ENCODE peak calls at places on chromosome 21, in ten cellular contexts. V is stimulated activated CD4-positive, alpha-beta T cell treated with anti-CD3 and anti-CD28 coated beads, TNF-alpha, amount 100 ng/mL, for 1 hour; E is fibroblast of lung; T is cardiac septum; W is hepatic stellate cell; L is activated T-helper 1 cell treated with Interleukin-2 at 50 U/mL for 16 hours; Y is HEK293T; N is left cardiac atrium; F is G401; M is small intestine. Z is an unnamed sample.

GRCh38 chr21:37936010-37936785 is 19.9 kb upstream of the KCNJ6 start:
- DNase-seq in V (no peak), E (no peak), T (no peak), W (no peak), L (no peak), Y (no peak), N (no peak), F (no peak), M (no peak), Z (no peak)

GRCh38 chr21:16768096-16768495 is 744.7 kb upstream of the CXADR start:
- DNase-seq in V (no peak), E (no peak), T (no peak), W (no peak), L (no peak), Y (no peak), N (no peak), F (no peak), M (no peak), Z (no peak)

GRCh38 chr21:16969636-16970035 is 543.2 kb upstream of the CXADR start:
- DNase-seq in V (no peak), E (no peak), T (no peak), W (no peak), L (no peak), Y (no peak), N (no peak), F (no peak), M (no peak), Z (no peak)

GRCh38 chr21:31850886-31851285 is 21.9 kb upstream of the HUNK start:
- DNase-seq in V (no peak), E (no peak), T (no peak), W (no peak), L (no peak), Y (no peak), N (no peak), F (no peak), M (no peak), Z (no peak)

GRCh38 chr21:46284722-46285121 is 689 bp downstream of the MCM3AP start:
- DNase-seq in V (no peak), E (no peak), T (no peak), W (no peak), L (no peak), Y (no peak), N (no peak), F (no peak), M (no peak), Z (no peak)

GRCh38 chr21:34865922-34866271 is 183.2 kb downstream of the RUNX1 start:
- DNase-seq in V (no peak), E (no peak), T (no peak), W (no peak), L (no peak), Y (no peak), N (no peak), F (no peak), M (no peak), Z (peak)

GRCh38 chr21:23936224-23936623 is 1671.1 kb downstream of the MRPL39 start:
- DNase-seq in V (no peak), E (peak), T (no peak), W (no peak), L (no peak), Y (peak), N (no peak), F (no peak), M (no peak), Z (no peak)

GRCh38 chr21:38989097-38989744 is 183.5 kb downstream of the ETS2 start:
- DNase-seq in V (no peak), E (no peak), T (no peak), W (no peak), L (no peak), Y (no peak), N (no peak), F (no peak), M (no peak), Z (no peak)

GRCh38 chr21:29232601-29233541 is 65.9 kb upstream of the BACH1 start:
- DNase-seq in V (no peak), E (peak), T (no peak), W (no peak), L (no peak), Y (no peak), N (no peak), F (no peak), M (no peak), Z (peak)

GRCh38 chr21:41069305-41069642 is 98.7 kb upstream of the BACE2 start:
- DNase-seq in V (no peak), E (no peak), T (peak), W (no peak), L (no peak), Y (no peak), N (no peak), F (no peak), M (no peak), Z (no peak)

GRCh38 chr21:40158356-40158755 is 291.1 kb downstream of the PCP4 start:
- DNase-seq in V (no peak), E (no peak), T (no peak), W (no peak), L (no peak), Y (no peak), N (no peak), F (no peak), M (no peak), Z (no peak)

GRCh38 chr21:34880401-34880800 is 168.7 kb downstream of the RUNX1 start:
- DNase-seq in V (no peak), E (no peak), T (no peak), W (no peak), L (no peak), Y (no peak), N (no peak), F (no peak), M (no peak), Z (peak)

GRCh38 chr21:34307991-34308532 is 55.7 kb upstream of the KCNE2 start:
- DNase-seq in V (no peak), E (no peak), T (no peak), W (no peak), L (no peak), Y (no peak), N (no peak), F (no peak), M (no peak), Z (no peak)

GRCh38 chr21:36087362-36088138 is 17.7 kb downstream of the CBR1 start:
- DNase-seq in V (no peak), E (peak), T (no peak), W (no peak), L (no peak), Y (no peak), N (no peak), F (no peak), M (no peak), Z (no peak)

GRCh38 chr21:19321688-19322087 is 918.1 kb upstream of the TMPRSS15 start:
- DNase-seq in V (no peak), E (no peak), T (no peak), W (no peak), L (no peak), Y (no peak), N (no peak), F (peak), M (no peak), Z (no peak)

GRCh38 chr21:25126564-25126963 is 480.7 kb downstream of the MRPL39 start:
- DNase-seq in V (no peak), E (no peak), T (no peak), W (no peak), L (no peak), Y (no peak), N (no peak), F (no peak), M (no peak), Z (no peak)

GRCh38 chr21:29939859-29940245 is at the start of gene GRIK1:
- DNase-seq in V (no peak), E (peak), T (no peak), W (no peak), L (no peak), Y (peak), N (no peak), F (peak), M (no peak), Z (no peak)

GRCh38 chr21:30634906-30635305 is at the start of gene KRTAP20-2:
- DNase-seq in V (no peak), E (no peak), T (no peak), W (no peak), L (no peak), Y (no peak), N (no peak), F (no peak), M (no peak), Z (no peak)

GRCh38 chr21:35366348-35367085 is 317.4 kb upstream of the RUNX1 start:
- DNase-seq in V (no peak), E (peak), T (no peak), W (no peak), L (no peak), Y (no peak), N (no peak), F (no peak), M (no peak), Z (peak)

GRCh38 chr21:43924421-43925095 is 59.5 kb downstream of the AGPAT3 start:
- DNase-seq in V (no peak), E (no peak), T (no peak), W (no peak), L (no peak), Y (no peak), N (no peak), F (no peak), M (peak), Z (no peak)

GRCh38 chr21:26806734-26807372 is 38.4 kb downstream of the ADAMTS1 start:
- DNase-seq in V (no peak), E (peak), T (no peak), W (no peak), L (no peak), Y (no peak), N (no peak), F (no peak), M (no peak), Z (peak)

GRCh38 chr21:35102488-35103407 is 53.6 kb upstream of the RUNX1 start:
- DNase-seq in V (no peak), E (no peak), T (peak), W (no peak), L (peak), Y (no peak), N (peak), F (no peak), M (no peak), Z (peak)

GRCh38 chr21:31098576-31099005 is 60.3 kb upstream of the KRTAP19-8 start:
- DNase-seq in V (peak), E (peak), T (no peak), W (peak), L (peak), Y (peak), N (peak), F (peak), M (peak), Z (peak)

GRCh38 chr21:25324666-25325065 is 282.6 kb downstream of the MRPL39 start:
- DNase-seq in V (no peak), E (no peak), T (no peak), W (no peak), L (no peak), Y (no peak), N (no peak), F (no peak), M (no peak), Z (no peak)

GRCh38 chr21:29007801-29008200 is 11.3 kb downstream of the RWDD2B start:
- DNase-seq in V (no peak), E (no peak), T (no peak), W (no peak), L (no peak), Y (no peak), N (no peak), F (no peak), M (no peak), Z (peak)

GRCh38 chr21:46229133-46229922 is 754 bp upstream of the LSS start:
- DNase-seq in V (no peak), E (no peak), T (no peak), W (no peak), L (no peak), Y (peak), N (no peak), F (peak), M (peak), Z (no peak)

GRCh38 chr21:34812510-34813265 is 143.9 kb downstream of the CLIC6 start:
- DNase-seq in V (no peak), E (peak), T (no peak), W (peak), L (no peak), Y (peak), N (no peak), F (no peak), M (no peak), Z (peak)

GRCh38 chr21:44510508-44511218 is 29.3 kb downstream of the KRTAP10-1 start:
- DNase-seq in V (peak), E (no peak), T (peak), W (peak), L (peak), Y (peak), N (peak), F (peak), M (peak), Z (no peak)

GRCh38 chr21:43025636-43026180 is 49.9 kb downstream of the CBS start:
- DNase-seq in V (no peak), E (peak), T (no peak), W (peak), L (no peak), Y (no peak), N (no peak), F (no peak), M (no peak), Z (peak)

GRCh38 chr21:34544032-34544496 is 32.1 kb upstream of the KCNE1 start:
- DNase-seq in V (no peak), E (peak), T (no peak), W (peak), L (no peak), Y (peak), N (peak), F (peak), M (peak), Z (peak)

GRCh38 chr21:41711416-41712023 is 55.3 kb downstream of the RIPK4 start:
- DNase-seq in V (no peak), E (no peak), T (no peak), W (no peak), L (no peak), Y (no peak), N (no peak), F (no peak), M (peak), Z (no peak)

GRCh38 chr21:28359300-28359699 is 633.4 kb downstream of the LTN1 start:
- DNase-seq in V (no peak), E (no peak), T (no peak), W (no peak), L (no peak), Y (no peak), N (no peak), F (no peak), M (no peak), Z (no peak)

GRCh38 chr21:45322231-45322959 is 34.7 kb upstream of the POFUT2 start:
- DNase-seq in V (no peak), E (no peak), T (no peak), W (no peak), L (no peak), Y (no peak), N (no peak), F (no peak), M (no peak), Z (no peak)

GRCh38 chr21:25878334-25878733 is 143.6 kb downstream of the GABPA start:
- DNase-seq in V (no peak), E (peak), T (no peak), W (no peak), L (no peak), Y (no peak), N (no peak), F (no peak), M (no peak), Z (peak)

GRCh38 chr21:25647632-25648031 is 8.6 kb downstream of the JAM2 start:
- DNase-seq in V (no peak), E (no peak), T (no peak), W (no peak), L (no peak), Y (no peak), N (no peak), F (no peak), M (no peak), Z (no peak)